ENCODE peak calls at places on chromosomes 2 and 18, in six cellular contexts. X is GM13976, J is endothelial cell, T is choroid plexus epithelial cell, N is tibial artery, H is body of pancreas. V is an unnamed sample.

GRCh38 chr18:35688757-35689156 is 107.2 kb downstream of the GALNT1 start:
- DNase-seq in X (peak), J (no peak), T (no peak), N (no peak), H (no peak), V (no peak)

GRCh38 chr2:233764264-233764663 is 4.2 kb downstream of the UGT1A1 start:
- DNase-seq in X (no peak), J (no peak), T (peak), N (no peak), H (no peak), V (no peak)

GRCh38 chr2:40204268-40204667 is 247.6 kb downstream of the SLC8A1 start:
- DNase-seq in X (no peak), J (no peak), T (peak), N (no peak), H (no peak), V (no peak)

GRCh38 chr2:237980087-237980486 is 13.3 kb downstream of the UBE2F start:
- DNase-seq in X (no peak), J (no peak), T (no peak), N (no peak), H (no peak), V (no peak)

GRCh38 chr18:32378705-32379104 is 92.0 kb downstream of the GAREM1 start:
- DNase-seq in X (no peak), J (no peak), T (peak), N (no peak), H (peak), V (no peak)

GRCh38 chr2:58871469-58872142 is 630.5 kb upstream of the FANCL start:
- DNase-seq in X (no peak), J (no peak), T (peak), N (no peak), H (no peak), V (no peak)

GRCh38 chr18:7272268-7273049 is 41.6 kb downstream of the LRRC30 start:
- DNase-seq in X (no peak), J (peak), T (peak), N (peak), H (peak), V (peak)

GRCh38 chr2:210546424-210547223 is 9.8 kb upstream of the CPS1 start:
- DNase-seq in X (no peak), J (no peak), T (peak), N (no peak), H (peak), V (no peak)

GRCh38 chr18:32373995-32374394 is 96.7 kb downstream of the GAREM1 start:
- DNase-seq in X (no peak), J (no peak), T (peak), N (no peak), H (peak), V (no peak)

GRCh38 chr18:39462436-39462835 is 1896.8 kb upstream of the CELF4 start:
- DNase-seq in X (no peak), J (no peak), T (peak), N (no peak), H (no peak), V (no peak)

GRCh38 chr2:159086332-159086731 is 117.9 kb downstream of the TANC1 start:
- DNase-seq in X (no peak), J (no peak), T (no peak), N (no peak), H (peak), V (no peak)

GRCh38 chr2:216792222-216793001 is 67.5 kb downstream of the TNP1 start:
- DNase-seq in X (no peak), J (no peak), T (peak), N (peak), H (peak), V (no peak)

GRCh38 chr18:75635096-75635495 is 207.6 kb upstream of the SMIM21 start:
- DNase-seq in X (no peak), J (no peak), T (no peak), N (no peak), H (peak), V (no peak)

GRCh38 chr2:237279012-237279768 is 134.8 kb downstream of the COL6A3 start:
- DNase-seq in X (no peak), J (no peak), T (peak), N (no peak), H (no peak), V (no peak)

GRCh38 chr2:189178726-189179606 is 595 bp downstream of the COL5A2 start:
- DNase-seq in X (no peak), J (peak), T (peak), N (no peak), H (peak), V (no peak)

GRCh38 chr2:105746177-105747080 is 1.7 kb downstream of the NCK2 start:
- DNase-seq in X (peak), J (peak), T (no peak), N (peak), H (peak), V (peak)

GRCh38 chr2:183070942-183071844 is 7.4 kb upstream of the DUSP19 start:
- DNase-seq in X (no peak), J (peak), T (peak), N (peak), H (peak), V (no peak)

GRCh38 chr18:74402806-74403433 is 54.2 kb downstream of the DIPK1C start:
- DNase-seq in X (no peak), J (no peak), T (no peak), N (no peak), H (no peak), V (no peak)

GRCh38 chr2:168624028-168624427 is 168.0 kb downstream of the CERS6 start:
- DNase-seq in X (no peak), J (no peak), T (no peak), N (no peak), H (no peak), V (no peak)

DNA sequence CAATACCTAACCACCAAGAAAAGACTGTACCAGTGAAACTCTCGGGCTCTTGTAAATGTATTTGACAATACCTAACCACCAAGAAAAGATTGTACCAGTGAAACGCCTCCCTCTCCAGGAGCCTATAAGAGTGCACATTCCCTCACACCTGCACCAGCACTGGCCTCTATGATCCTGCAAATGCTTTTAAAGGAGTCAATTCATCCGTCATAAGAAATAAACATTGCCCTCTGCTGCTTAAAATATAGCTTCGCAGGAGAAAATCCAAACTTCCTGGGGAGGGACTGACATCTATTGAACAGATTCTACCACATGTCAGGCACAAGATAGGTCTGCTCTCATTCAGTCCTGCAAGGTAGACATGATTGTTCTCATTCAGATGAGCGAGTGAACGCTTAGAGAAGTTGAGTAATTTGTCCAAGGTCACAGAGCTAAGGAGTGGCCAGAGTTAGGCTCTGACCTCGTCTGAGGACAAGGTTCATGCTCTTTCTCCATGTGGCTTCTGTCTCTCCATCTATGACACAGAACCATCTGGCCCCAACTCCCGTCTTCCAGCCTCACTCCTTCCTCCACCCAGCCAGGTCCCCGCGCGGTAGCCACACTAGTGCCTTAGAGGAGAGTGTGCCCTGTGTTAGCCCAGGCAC is 38.7 kb downstream of the MCFD2 start:
- DNase-seq in X (no peak), J (no peak), T (peak), N (no peak), H (peak), V (no peak)
- TF ChIP-seq CTCF in X (no peak), J (peak), T (peak), N (peak), H (peak), V (no peak)

DNA sequence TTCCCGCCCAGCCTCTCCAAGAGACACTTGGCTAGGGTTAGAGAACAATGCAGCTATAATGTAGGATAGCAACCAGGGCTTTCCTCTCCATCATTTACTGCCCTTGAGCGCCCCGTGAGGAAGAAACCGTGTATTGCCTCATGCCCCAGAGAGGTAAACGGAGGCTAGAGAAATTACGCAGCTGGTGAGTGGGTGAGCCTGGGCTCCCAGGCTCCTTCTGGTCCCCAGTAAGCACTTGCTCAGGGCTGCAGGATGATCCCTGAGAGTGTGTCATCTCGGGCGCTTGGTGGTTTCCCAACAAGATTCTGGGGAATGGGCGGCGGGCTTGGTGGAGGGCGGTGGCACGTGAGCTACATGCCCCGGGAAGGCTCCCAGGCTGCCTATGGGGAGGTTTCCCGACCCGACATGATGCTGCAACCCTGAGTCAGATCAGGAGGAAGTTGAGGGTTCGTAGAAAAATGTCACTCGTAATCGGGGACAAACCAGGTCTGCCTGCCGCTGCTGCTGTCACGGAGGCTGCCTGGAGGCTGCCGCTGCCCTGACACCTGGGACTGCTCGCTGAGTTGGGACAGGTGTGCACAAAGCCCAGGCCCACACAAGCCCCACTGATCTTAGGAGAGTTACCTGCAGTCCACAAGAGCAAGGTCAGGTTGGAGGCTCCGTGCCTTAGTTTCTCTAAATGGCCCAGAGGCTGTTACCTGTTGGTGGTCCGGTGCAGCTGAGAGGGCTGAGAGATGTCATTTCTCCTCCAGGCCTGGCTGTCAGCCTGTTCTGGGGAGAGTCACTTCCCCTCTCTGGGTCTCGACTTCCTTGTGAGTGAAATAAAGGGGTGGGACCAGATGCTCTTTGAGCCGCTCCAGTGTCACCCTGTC is at the start of gene GPR55:
- DNase-seq in X (peak), J (peak), T (no peak), N (peak), H (no peak), V (no peak)
- TF ChIP-seq CTCF in X (peak), J (peak), T (peak), N (no peak), H (no peak), V (no peak)

DNA sequence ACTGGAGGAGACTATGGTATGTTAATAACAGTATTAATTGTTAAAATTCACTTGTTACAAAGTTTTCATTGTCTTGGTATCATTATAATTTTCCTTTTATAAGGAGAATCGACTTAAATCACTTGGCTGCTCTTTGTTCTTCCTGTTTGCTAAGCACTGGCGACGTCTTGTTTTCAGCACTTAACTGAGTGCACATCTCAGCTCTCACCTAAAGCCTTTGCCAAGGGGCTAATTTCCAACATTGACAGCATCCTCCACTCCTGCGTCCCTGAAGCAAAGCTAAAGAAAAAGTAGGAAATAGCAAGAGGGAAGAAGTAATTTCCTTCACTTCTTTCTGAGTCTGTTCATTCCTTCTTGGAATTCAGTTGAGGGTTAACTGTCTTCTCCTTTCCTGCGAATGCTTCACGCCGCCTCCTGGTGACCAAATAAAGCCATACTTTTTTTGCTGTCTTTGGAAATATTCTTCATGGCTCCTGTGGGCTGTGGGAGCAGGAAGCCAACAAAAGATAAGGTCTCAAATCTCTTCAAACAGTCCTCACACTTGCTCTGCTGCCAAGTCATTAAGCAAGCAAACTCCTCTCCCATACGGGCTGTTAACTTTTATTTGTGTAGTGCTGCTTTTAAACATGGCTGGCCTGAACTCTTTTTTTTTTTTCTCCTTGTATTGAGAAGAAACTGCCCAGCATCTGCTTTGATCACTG is 100.8 kb downstream of the DPP10 start:
- DNase-seq in X (no peak), J (peak), T (peak), N (peak), H (peak), V (no peak)
- TF ChIP-seq CTCF in X (no peak), J (no peak), T (no peak), N (peak), H (no peak), V (no peak)

GRCh38 chr2:149594411-149594810 is 6.8 kb upstream of the MMADHC start:
- DNase-seq in X (no peak), J (no peak), T (no peak), N (no peak), H (no peak), V (no peak)

GRCh38 chr2:149598014-149598395 is 10.4 kb upstream of the MMADHC start:
- DNase-seq in X (no peak), J (no peak), T (no peak), N (no peak), H (no peak), V (no peak)

GRCh38 chr2:149596471-149596870 is 8.9 kb upstream of the MMADHC start:
- DNase-seq in X (no peak), J (no peak), T (no peak), N (no peak), H (no peak), V (no peak)

GRCh38 chr2:149597050-149598013 is 9.8 kb upstream of the MMADHC start:
- DNase-seq in X (peak), J (peak), T (peak), N (no peak), H (peak), V (peak)

GRCh38 chr2:149595069-149595963 is 7.7 kb upstream of the MMADHC start:
- DNase-seq in X (no peak), J (no peak), T (peak), N (no peak), H (no peak), V (no peak)
- TF ChIP-seq CTCF in X (no peak), J (no peak), T (peak), N (no peak), H (no peak), V (peak)

DNA sequence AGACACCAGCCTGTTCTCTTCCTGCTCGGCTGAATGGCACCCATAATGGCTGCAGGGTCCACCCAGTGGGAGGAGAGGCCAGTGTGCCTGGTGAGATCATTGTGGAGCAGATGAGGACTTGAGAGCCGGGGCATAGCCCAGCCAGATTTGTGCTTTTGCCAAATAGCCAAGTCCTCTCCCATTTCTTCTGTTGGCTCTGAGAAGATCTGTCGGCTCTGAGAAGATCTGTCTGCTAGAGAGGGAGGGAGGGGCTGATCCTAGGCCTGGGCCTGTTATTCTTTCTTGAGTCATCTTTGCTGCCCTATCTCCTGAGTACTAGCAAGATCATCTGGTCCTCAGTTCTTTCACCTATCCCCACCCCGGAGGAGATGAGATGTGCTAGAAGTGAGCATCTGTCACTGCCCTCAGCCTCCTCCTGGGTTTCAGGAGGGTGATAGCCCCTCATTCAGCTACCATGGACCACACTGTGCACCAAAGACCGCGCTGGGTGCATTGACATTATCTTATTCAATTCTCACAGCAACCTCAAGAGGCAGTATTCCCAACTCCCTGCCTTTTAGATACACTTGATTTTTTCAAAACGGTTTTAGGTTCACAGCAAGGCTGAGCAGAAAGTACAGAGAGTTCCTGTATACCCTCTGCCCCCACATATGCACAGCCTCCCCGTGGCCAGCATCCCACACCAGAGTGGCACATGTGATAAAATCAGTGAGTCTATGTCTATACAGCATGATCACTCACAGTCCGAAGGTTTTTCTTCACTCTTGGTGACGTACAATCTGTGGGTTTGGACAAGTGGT is 98.6 kb downstream of the CAPN13 start:
- DNase-seq in X (no peak), J (no peak), T (peak), N (peak), H (no peak), V (no peak)
- TF ChIP-seq CTCF in X (peak), J (peak), T (peak), N (peak), H (no peak), V (peak)

GRCh38 chr2:208854717-208855116 is 448.1 kb downstream of the PTH2R start:
- DNase-seq in X (no peak), J (no peak), T (no peak), N (no peak), H (no peak), V (no peak)
- TF ChIP-seq CTCF in X (no peak), J (no peak), T (no peak), N (no peak), H (no peak), V (no peak)

GRCh38 chr18:37533647-37534565 is 31.7 kb downstream of the CELF4 start:
- DNase-seq in X (no peak), J (no peak), T (peak), N (no peak), H (no peak), V (no peak)
- TF ChIP-seq CTCF in X (no peak), J (peak), T (peak), N (no peak), H (no peak), V (peak)

DNA sequence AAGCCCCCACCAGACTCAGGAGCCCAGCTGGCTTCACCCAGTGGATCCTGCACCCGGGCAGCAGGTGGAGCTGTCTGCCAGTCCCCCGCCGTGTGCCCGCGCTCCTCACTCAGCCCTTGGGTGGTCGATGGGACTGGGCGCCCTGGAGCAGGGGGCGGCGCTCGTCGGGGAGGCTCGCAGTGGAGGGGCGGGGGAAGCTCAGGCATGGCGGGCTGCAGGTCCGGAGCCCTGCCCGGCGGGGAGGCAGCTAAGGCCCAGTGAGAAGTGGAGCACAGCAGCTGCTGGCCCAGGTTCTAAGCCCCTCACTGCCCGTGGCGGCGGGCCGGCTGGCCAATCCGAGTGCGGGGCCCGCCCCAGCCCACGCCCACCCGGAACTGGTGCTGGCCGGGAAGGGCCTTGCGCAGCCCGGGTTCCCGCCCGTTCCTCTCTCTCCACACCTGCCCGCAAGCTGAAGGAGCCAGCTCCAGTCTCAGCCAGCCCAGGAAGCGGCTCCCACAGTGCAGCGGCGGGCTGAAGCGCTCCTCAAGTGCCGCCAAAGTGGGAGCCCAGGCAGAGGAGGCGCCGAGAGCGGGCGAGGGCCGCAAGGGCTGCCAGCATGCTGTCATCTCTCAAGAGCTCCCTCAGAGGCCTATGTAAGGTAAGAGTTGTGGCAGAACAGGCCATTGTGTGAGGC is 1307.8 kb upstream of the TMEFF2 start:
- DNase-seq in X (no peak), J (no peak), T (no peak), N (no peak), H (no peak), V (peak)
- TF ChIP-seq CTCF in X (no peak), J (no peak), T (no peak), N (no peak), H (no peak), V (no peak)